ENCODE peak calls at places on chromosomes 7 and 10, in seven cellular contexts. One of them, this sample, is unnamed.

GRCh38 chr7:5564894-5565293 is 141.3 kb upstream of the TNRC18 start:
- DNase-seq in neuronal stem cell: no peak
- DNase-seq in H1: no peak
- DNase-seq in H9: no peak
- DNase-seq in mesendoderm: peak; percentile 88
- DNase-seq in IMR-90: no peak
- DNase-seq in trophoblast cell: peak; percentile 85
- DNase-seq in this sample: peak; percentile 77

GRCh38 chr10:12181065-12181775 is 14.5 kb downstream of the NUDT5 start:
- DNase-seq in H9: no peak
- DNase-seq in H1: no peak
- DNase-seq in trophoblast cell: no peak
- DNase-seq in mesendoderm: no peak
- DNase-seq in IMR-90: no peak
- DNase-seq in neuronal stem cell: no peak
- DNase-seq in this sample: no peak

GRCh38 chr10:10872035-10872673 is 145.5 kb upstream of the CELF2 start:
- DNase-seq in IMR-90: peak; percentile 96
- DNase-seq in mesendoderm: peak; percentile 96
- DNase-seq in neuronal stem cell: no peak
- DNase-seq in H9: no peak
- DNase-seq in trophoblast cell: peak; percentile 18
- DNase-seq in H1: no peak
- DNase-seq in this sample: peak; percentile 96

GRCh38 chr7:123604739-123605138 is 3.1 kb downstream of the ASB15 start:
- DNase-seq in mesendoderm: no peak
- DNase-seq in H1: no peak
- DNase-seq in trophoblast cell: no peak
- DNase-seq in IMR-90: no peak
- DNase-seq in neuronal stem cell: no peak
- DNase-seq in H9: no peak
- DNase-seq in this sample: no peak

GRCh38 chr10:92239600-92240288 is 51.1 kb downstream of the CPEB3 start:
- DNase-seq in mesendoderm: peak; percentile 53
- DNase-seq in neuronal stem cell: peak; percentile 44
- DNase-seq in trophoblast cell: peak; percentile 18
- DNase-seq in H9: peak; percentile 41
- DNase-seq in IMR-90: peak; percentile 30
- DNase-seq in H1: no peak
- DNase-seq in this sample: peak; percentile 48

GRCh38 chr10:102384053-102384452 is 11.5 kb upstream of the NFKB2 start:
- DNase-seq in trophoblast cell: peak; percentile 41
- DNase-seq in H1: no peak
- DNase-seq in IMR-90: no peak
- DNase-seq in mesendoderm: peak; percentile 58
- DNase-seq in H9: peak; percentile 69
- DNase-seq in neuronal stem cell: no peak
- DNase-seq in this sample: peak; percentile 21

GRCh38 chr10:77511498-77512218 is 126.0 kb downstream of the KCNMA1 start:
- DNase-seq in trophoblast cell: no peak
- DNase-seq in neuronal stem cell: peak; percentile 21
- DNase-seq in H1: no peak
- DNase-seq in IMR-90: no peak
- DNase-seq in H9: no peak
- DNase-seq in mesendoderm: peak; percentile 56
- DNase-seq in this sample: peak; percentile 40

GRCh38 chr7:101804087-101804631 is 13.3 kb upstream of the CUX1 start:
- DNase-seq in IMR-90: no peak
- DNase-seq in H1: peak; percentile 25
- DNase-seq in neuronal stem cell: no peak
- DNase-seq in H9: peak; percentile 80
- DNase-seq in mesendoderm: peak; percentile 82
- DNase-seq in trophoblast cell: no peak
- DNase-seq in this sample: no peak

GRCh38 chr10:90871761-90872647 is at the start of gene RPP30:
- DNase-seq in H1: no peak
- DNase-seq in trophoblast cell: peak; percentile 80
- DNase-seq in H9: peak; percentile 87
- DNase-seq in IMR-90: peak; percentile 74
- DNase-seq in mesendoderm: peak; percentile 93
- DNase-seq in neuronal stem cell: peak; percentile 68
- DNase-seq in this sample: peak; percentile 87

GRCh38 chr10:100124097-100124496 is 42.4 kb upstream of the CPN1 start:
- DNase-seq in H1: no peak
- DNase-seq in IMR-90: no peak
- DNase-seq in H9: no peak
- DNase-seq in mesendoderm: no peak
- DNase-seq in neuronal stem cell: no peak
- DNase-seq in trophoblast cell: no peak
- DNase-seq in this sample: no peak

GRCh38 chr7:134371536-134371935 is 54.8 kb upstream of the SLC35B4 start:
- DNase-seq in H1: no peak
- DNase-seq in mesendoderm: no peak
- DNase-seq in H9: no peak
- DNase-seq in IMR-90: no peak
- DNase-seq in neuronal stem cell: no peak
- DNase-seq in trophoblast cell: no peak
- DNase-seq in this sample: no peak

GRCh38 chr7:1076184-1077072 is 11.5 kb upstream of the GPER1 start:
- DNase-seq in H1: no peak
- DNase-seq in neuronal stem cell: no peak
- DNase-seq in trophoblast cell: no peak
- DNase-seq in mesendoderm: no peak
- DNase-seq in H9: no peak
- DNase-seq in IMR-90: no peak
- DNase-seq in this sample: no peak

GRCh38 chr10:35667971-35668370 is 25.9 kb upstream of the FZD8 start:
- DNase-seq in mesendoderm: no peak
- DNase-seq in H1: no peak
- DNase-seq in IMR-90: no peak
- DNase-seq in H9: no peak
- DNase-seq in trophoblast cell: no peak
- DNase-seq in neuronal stem cell: no peak
- DNase-seq in this sample: no peak
- H3K23ac ChIP-seq in mesendoderm: no peak overlapping the region
- H3K23ac ChIP-seq in H1: no peak overlapping the region
- H3K23ac ChIP-seq in IMR-90: no peak overlapping the region
- H3K23ac ChIP-seq in H9: no peak overlapping the region
- H3K23ac ChIP-seq in trophoblast cell: no peak overlapping the region
- H3K23ac ChIP-seq in neuronal stem cell: no peak overlapping the region
- H3K23ac ChIP-seq in this sample: no peak overlapping the region

GRCh38 chr10:129792864-129793263 is 171.2 kb downstream of the EBF3 start:
- DNase-seq in mesendoderm: no peak
- DNase-seq in neuronal stem cell: no peak
- DNase-seq in IMR-90: no peak
- DNase-seq in H1: no peak
- DNase-seq in H9: no peak
- DNase-seq in trophoblast cell: no peak
- DNase-seq in this sample: no peak
- H3K18ac ChIP-seq in mesendoderm: no peak overlapping the region
- H3K18ac ChIP-seq in neuronal stem cell: no peak overlapping the region
- H3K18ac ChIP-seq in IMR-90: no peak overlapping the region
- H3K18ac ChIP-seq in H1: no peak overlapping the region
- H3K18ac ChIP-seq in H9: no peak overlapping the region
- H3K18ac ChIP-seq in trophoblast cell: no peak overlapping the region
- H3K18ac ChIP-seq in this sample: no peak overlapping the region

GRCh38 chr7:13897825-13898224 is 91.6 kb downstream of the ETV1 start:
- DNase-seq in H9: no peak
- DNase-seq in neuronal stem cell: no peak
- DNase-seq in mesendoderm: no peak
- DNase-seq in IMR-90: peak; percentile 34
- DNase-seq in trophoblast cell: no peak
- DNase-seq in H1: no peak
- DNase-seq in this sample: peak; percentile 55

GRCh38 chr7:13903997-13904396 is 85.5 kb downstream of the ETV1 start:
- DNase-seq in H1: no peak
- DNase-seq in mesendoderm: no peak
- DNase-seq in neuronal stem cell: no peak
- DNase-seq in trophoblast cell: peak; percentile 3
- DNase-seq in IMR-90: peak; percentile 51
- DNase-seq in H9: no peak
- DNase-seq in this sample: peak; percentile 84

GRCh38 chr7:13904689-13905088 is 84.8 kb downstream of the ETV1 start:
- DNase-seq in neuronal stem cell: no peak
- DNase-seq in trophoblast cell: no peak
- DNase-seq in mesendoderm: no peak
- DNase-seq in IMR-90: peak; percentile 77
- DNase-seq in H9: no peak
- DNase-seq in H1: no peak
- DNase-seq in this sample: peak; percentile 89

GRCh38 chr7:13898957-13899670 is 90.4 kb downstream of the ETV1 start:
- DNase-seq in trophoblast cell: peak; percentile 92
- DNase-seq in IMR-90: no peak
- DNase-seq in neuronal stem cell: no peak
- DNase-seq in mesendoderm: peak; percentile 60
- DNase-seq in H1: no peak
- DNase-seq in H9: no peak
- DNase-seq in this sample: no peak

DNA sequence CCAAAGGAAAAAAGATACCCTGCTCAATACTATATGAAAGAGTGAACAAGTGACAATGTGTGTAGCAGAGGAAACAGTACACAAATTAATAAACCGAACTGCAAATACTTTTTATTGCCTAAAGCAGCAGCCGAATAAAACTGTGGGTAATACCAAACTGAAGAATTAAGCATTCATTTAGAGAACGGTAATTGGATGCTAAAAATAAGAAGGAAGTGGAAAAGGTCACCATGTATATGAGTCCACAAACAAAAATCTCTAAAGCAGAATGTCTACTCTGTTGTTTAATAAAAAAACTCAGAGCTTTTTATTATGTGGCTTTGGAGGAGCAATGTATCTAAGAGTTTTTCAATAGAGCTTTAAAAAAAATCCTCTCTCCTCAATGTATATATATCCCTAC is 87.9 kb downstream of the ETV1 start:
- DNase-seq in H1: no peak
- DNase-seq in neuronal stem cell: no peak
- DNase-seq in H9: no peak
- DNase-seq in trophoblast cell: no peak
- DNase-seq in mesendoderm: no peak
- DNase-seq in IMR-90: no peak
- DNase-seq in this sample: no peak
- H3K23ac ChIP-seq in H1: no peak overlapping the region
- H3K23ac ChIP-seq in neuronal stem cell: no peak overlapping the region
- H3K23ac ChIP-seq in H9: no peak overlapping the region
- H3K23ac ChIP-seq in trophoblast cell: no peak overlapping the region
- H3K23ac ChIP-seq in mesendoderm: no peak overlapping the region
- H3K23ac ChIP-seq in IMR-90: no peak overlapping the region
- H3K23ac ChIP-seq in this sample: no peak overlapping the region

DNA sequence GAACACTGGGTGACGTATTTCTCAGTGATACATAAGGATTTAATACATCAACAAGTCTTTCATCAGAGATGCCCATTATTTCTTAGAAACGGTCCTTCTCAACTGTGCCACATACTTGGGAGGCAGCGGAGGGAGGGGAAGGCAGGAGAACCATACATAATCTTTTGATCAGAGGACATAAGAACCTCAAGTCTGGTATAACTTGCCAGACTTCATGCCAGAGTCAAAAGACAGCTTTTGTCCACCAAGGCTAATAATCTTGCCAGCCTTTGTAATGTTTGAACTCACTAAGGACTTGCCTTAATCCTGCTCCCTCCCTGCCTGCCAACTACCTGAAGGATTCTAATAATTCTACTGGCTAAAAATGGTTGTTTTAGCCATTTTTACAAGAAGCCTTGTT is 58.3 kb downstream of the ENO4 start:
- DNase-seq in mesendoderm: no peak
- DNase-seq in neuronal stem cell: no peak
- DNase-seq in H1: no peak
- DNase-seq in IMR-90: no peak
- DNase-seq in H9: no peak
- DNase-seq in trophoblast cell: no peak
- DNase-seq in this sample: no peak
- H3K18ac ChIP-seq in mesendoderm: no peak overlapping the region
- H3K18ac ChIP-seq in neuronal stem cell: no peak overlapping the region
- H3K18ac ChIP-seq in H1: no peak overlapping the region
- H3K18ac ChIP-seq in IMR-90: no peak overlapping the region
- H3K18ac ChIP-seq in H9: no peak overlapping the region
- H3K18ac ChIP-seq in trophoblast cell: no peak overlapping the region
- H3K18ac ChIP-seq in this sample: no peak overlapping the region

This sample was measured in mesenchymal stem cell.